ENCODE peak calls at places on chromosomes 6 and 20, in nine cellular contexts. One of them, this sample, is unnamed.
A peak's percentile ranks its signal among the peaks of the same experiment; 100 is the strongest.

GRCh38 chr6:12266571-12266970 is 23.6 kb upstream of the EDN1 start:
- DNase-seq in cardiac muscle cell: no peak
- DNase-seq in prostate gland: no peak
- DNase-seq in lower lobe of right lung: no peak
- DNase-seq in CD8-positive, alpha-beta memory T cell: no peak
- DNase-seq in fibroblast of lung: peak; percentile 12
- DNase-seq in K562: no peak
- DNase-seq in Karpas-422: no peak
- DNase-seq in heart right ventricle: no peak
- DNase-seq in this sample: no peak

GRCh38 chr6:15246217-15247211 is 645 bp downstream of the JARID2 start:
- DNase-seq in cardiac muscle cell: no peak
- DNase-seq in prostate gland: no peak
- DNase-seq in lower lobe of right lung: no peak
- DNase-seq in CD8-positive, alpha-beta memory T cell: peak; percentile 67
- DNase-seq in fibroblast of lung: peak; percentile 42
- DNase-seq in K562: no peak
- DNase-seq in Karpas-422: peak; percentile 43
- DNase-seq in heart right ventricle: no peak
- DNase-seq in this sample: peak; percentile 59

GRCh38 chr6:69825904-69826303 is 29.1 kb upstream of the LMBRD1 start:
- DNase-seq in cardiac muscle cell: no peak
- DNase-seq in prostate gland: no peak
- DNase-seq in lower lobe of right lung: no peak
- DNase-seq in CD8-positive, alpha-beta memory T cell: no peak
- DNase-seq in fibroblast of lung: peak; percentile 69
- DNase-seq in K562: no peak
- DNase-seq in Karpas-422: no peak
- DNase-seq in heart right ventricle: no peak
- DNase-seq in this sample: no peak

GRCh38 chr20:62770111-62770910 is 26.0 kb upstream of the MRGBP start:
- DNase-seq in cardiac muscle cell: no peak
- DNase-seq in prostate gland: no peak
- DNase-seq in lower lobe of right lung: peak; percentile 44
- DNase-seq in CD8-positive, alpha-beta memory T cell: no peak
- DNase-seq in fibroblast of lung: no peak
- DNase-seq in K562: no peak
- DNase-seq in Karpas-422: no peak
- DNase-seq in heart right ventricle: no peak
- DNase-seq in this sample: no peak

GRCh38 chr6:166307981-166308768 is at the start of gene PRR18:
- DNase-seq in cardiac muscle cell: peak; percentile 38
- DNase-seq in prostate gland: no peak
- DNase-seq in lower lobe of right lung: no peak
- DNase-seq in CD8-positive, alpha-beta memory T cell: no peak
- DNase-seq in fibroblast of lung: no peak
- DNase-seq in K562: no peak
- DNase-seq in Karpas-422: no peak
- DNase-seq in heart right ventricle: no peak
- DNase-seq in this sample: no peak

GRCh38 chr20:13922241-13922640 is 68.2 kb downstream of the SEL1L2 start:
- DNase-seq in cardiac muscle cell: no peak
- DNase-seq in prostate gland: no peak
- DNase-seq in lower lobe of right lung: no peak
- DNase-seq in CD8-positive, alpha-beta memory T cell: no peak
- DNase-seq in fibroblast of lung: no peak
- DNase-seq in K562: no peak
- DNase-seq in Karpas-422: no peak
- DNase-seq in heart right ventricle: no peak
- DNase-seq in this sample: no peak

GRCh38 chr20:36575066-36575743 is 1.8 kb downstream of the TGIF2 start:
- DNase-seq in cardiac muscle cell: peak; percentile 86
- DNase-seq in prostate gland: peak; percentile 75
- DNase-seq in lower lobe of right lung: peak; percentile 59
- DNase-seq in CD8-positive, alpha-beta memory T cell: peak; percentile 17
- DNase-seq in fibroblast of lung: peak; percentile 45
- DNase-seq in K562: peak; percentile 57
- DNase-seq in Karpas-422: peak; percentile 75
- DNase-seq in heart right ventricle: peak; percentile 52
- DNase-seq in this sample: peak; percentile 81

GRCh38 chr20:24823989-24824693 is 124.9 kb upstream of the CST7 start:
- DNase-seq in cardiac muscle cell: no peak
- DNase-seq in prostate gland: no peak
- DNase-seq in lower lobe of right lung: no peak
- DNase-seq in CD8-positive, alpha-beta memory T cell: no peak
- DNase-seq in fibroblast of lung: no peak
- DNase-seq in K562: no peak
- DNase-seq in Karpas-422: no peak
- DNase-seq in heart right ventricle: no peak
- DNase-seq in this sample: no peak

GRCh38 chr6:109579361-109579760 is 96.3 kb upstream of the ZBTB24 start:
- DNase-seq in cardiac muscle cell: no peak
- DNase-seq in prostate gland: no peak
- DNase-seq in lower lobe of right lung: no peak
- DNase-seq in CD8-positive, alpha-beta memory T cell: no peak
- DNase-seq in fibroblast of lung: no peak
- DNase-seq in K562: no peak
- DNase-seq in Karpas-422: no peak
- DNase-seq in heart right ventricle: no peak
- DNase-seq in this sample: no peak

GRCh38 chr20:4059631-4060030 is 44.3 kb upstream of the RNF24 start:
- DNase-seq in cardiac muscle cell: no peak
- DNase-seq in prostate gland: peak; percentile 39
- DNase-seq in lower lobe of right lung: no peak
- DNase-seq in CD8-positive, alpha-beta memory T cell: no peak
- DNase-seq in fibroblast of lung: no peak
- DNase-seq in K562: no peak
- DNase-seq in Karpas-422: no peak
- DNase-seq in heart right ventricle: no peak
- DNase-seq in this sample: no peak

GRCh38 chr20:5039255-5039657 is 37.9 kb upstream of the SLC23A2 start:
- DNase-seq in cardiac muscle cell: no peak
- DNase-seq in prostate gland: no peak
- DNase-seq in lower lobe of right lung: no peak
- DNase-seq in CD8-positive, alpha-beta memory T cell: no peak
- DNase-seq in fibroblast of lung: no peak
- DNase-seq in K562: no peak
- DNase-seq in Karpas-422: no peak
- DNase-seq in heart right ventricle: no peak
- DNase-seq in this sample: no peak

GRCh38 chr6:6740595-6740994 is 152.1 kb downstream of the LY86 start:
- DNase-seq in cardiac muscle cell: no peak
- DNase-seq in prostate gland: no peak
- DNase-seq in lower lobe of right lung: no peak
- DNase-seq in CD8-positive, alpha-beta memory T cell: no peak
- DNase-seq in fibroblast of lung: no peak
- DNase-seq in K562: no peak
- DNase-seq in Karpas-422: no peak
- DNase-seq in heart right ventricle: no peak
- DNase-seq in this sample: no peak

GRCh38 chr6:4313044-4313686 is 177.8 kb upstream of the ECI2 start:
- DNase-seq in cardiac muscle cell: peak; percentile 19
- DNase-seq in prostate gland: no peak
- DNase-seq in lower lobe of right lung: no peak
- DNase-seq in CD8-positive, alpha-beta memory T cell: no peak
- DNase-seq in fibroblast of lung: peak; percentile 88
- DNase-seq in K562: no peak
- DNase-seq in Karpas-422: no peak
- DNase-seq in heart right ventricle: peak; percentile 36
- DNase-seq in this sample: no peak

GRCh38 chr6:88142299-88142668 is 23.9 kb downstream of the CNR1 start:
- DNase-seq in cardiac muscle cell: no peak
- DNase-seq in prostate gland: no peak
- DNase-seq in lower lobe of right lung: no peak
- DNase-seq in CD8-positive, alpha-beta memory T cell: no peak
- DNase-seq in fibroblast of lung: no peak
- DNase-seq in K562: no peak
- DNase-seq in Karpas-422: no peak
- DNase-seq in heart right ventricle: no peak
- DNase-seq in this sample: no peak

GRCh38 chr6:88144637-88145297 is 21.4 kb downstream of the CNR1 start:
- DNase-seq in cardiac muscle cell: no peak
- DNase-seq in prostate gland: no peak
- DNase-seq in lower lobe of right lung: no peak
- DNase-seq in CD8-positive, alpha-beta memory T cell: no peak
- DNase-seq in fibroblast of lung: no peak
- DNase-seq in K562: no peak
- DNase-seq in Karpas-422: no peak
- DNase-seq in heart right ventricle: no peak
- DNase-seq in this sample: no peak

GRCh38 chr6:88143768-88144167 is 22.4 kb downstream of the CNR1 start:
- DNase-seq in cardiac muscle cell: no peak
- DNase-seq in prostate gland: no peak
- DNase-seq in lower lobe of right lung: no peak
- DNase-seq in CD8-positive, alpha-beta memory T cell: no peak
- DNase-seq in fibroblast of lung: no peak
- DNase-seq in K562: no peak
- DNase-seq in Karpas-422: no peak
- DNase-seq in heart right ventricle: no peak
- DNase-seq in this sample: no peak

GRCh38 chr6:88145298-88145963 is 20.7 kb downstream of the CNR1 start:
- DNase-seq in cardiac muscle cell: no peak
- DNase-seq in prostate gland: no peak
- DNase-seq in lower lobe of right lung: no peak
- DNase-seq in CD8-positive, alpha-beta memory T cell: no peak
- DNase-seq in fibroblast of lung: no peak
- DNase-seq in K562: no peak
- DNase-seq in Karpas-422: no peak
- DNase-seq in heart right ventricle: no peak
- DNase-seq in this sample: no peak

GRCh38 chr6:88141641-88142298 is 24.4 kb downstream of the CNR1 start:
- DNase-seq in cardiac muscle cell: no peak
- DNase-seq in prostate gland: no peak
- DNase-seq in lower lobe of right lung: no peak
- DNase-seq in CD8-positive, alpha-beta memory T cell: no peak
- DNase-seq in fibroblast of lung: no peak
- DNase-seq in K562: no peak
- DNase-seq in Karpas-422: peak; percentile 84
- DNase-seq in heart right ventricle: no peak
- DNase-seq in this sample: no peak
- H3K4me1 ChIP-seq in cardiac muscle cell: no peaks in the 10 kb centered on the region
- H3K4me1 ChIP-seq in prostate gland: no peaks in the 10 kb centered on the region
- H3K4me1 ChIP-seq in lower lobe of right lung: peaks cover 6% of the 10 kb centered on the region
- H3K4me1 ChIP-seq in CD8-positive, alpha-beta memory T cell: no peaks in the 10 kb centered on the region
- H3K4me1 ChIP-seq in fibroblast of lung: no peaks in the 10 kb centered on the region
- H3K4me1 ChIP-seq in K562: no peaks in the 10 kb centered on the region
- H3K4me1 ChIP-seq in Karpas-422: peaks cover 21% of the 10 kb centered on the region
- H3K4me1 ChIP-seq in heart right ventricle: no peaks in the 10 kb centered on the region
- H3K4me1 ChIP-seq in this sample: no peaks in the 10 kb centered on the region

DNA sequence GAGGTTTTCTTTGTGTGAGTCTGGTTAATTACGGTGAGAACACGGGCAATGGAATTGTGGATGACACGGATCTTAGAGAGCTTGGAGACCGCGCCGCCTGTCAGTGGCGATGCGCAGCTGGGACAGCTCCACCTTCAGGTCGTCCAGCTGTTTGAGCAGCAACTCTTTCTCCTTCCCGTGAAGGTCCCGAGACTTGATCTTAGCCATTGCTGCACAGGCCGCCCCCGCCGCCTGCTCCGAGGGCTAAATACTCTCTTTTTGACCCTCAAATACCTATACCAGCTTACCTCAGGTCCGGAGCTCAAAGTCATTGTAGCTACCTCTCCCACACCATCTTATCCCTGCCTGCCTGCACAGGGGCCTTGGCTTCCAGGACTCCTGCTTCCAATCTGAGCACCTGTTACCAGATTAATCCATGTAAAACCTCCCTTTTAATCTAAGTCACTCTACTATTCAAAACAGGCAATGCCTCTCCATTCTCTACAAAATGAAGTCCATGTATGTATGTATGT is 100.2 kb downstream of the PREP start:
- DNase-seq in cardiac muscle cell: no peak
- DNase-seq in prostate gland: no peak
- DNase-seq in lower lobe of right lung: no peak
- DNase-seq in CD8-positive, alpha-beta memory T cell: no peak
- DNase-seq in fibroblast of lung: no peak
- DNase-seq in K562: no peak
- DNase-seq in Karpas-422: no peak
- DNase-seq in heart right ventricle: no peak
- DNase-seq in this sample: no peak
- H3K4me1 ChIP-seq in cardiac muscle cell: peaks cover 25% of the 10 kb centered on the region
- H3K4me1 ChIP-seq in prostate gland: peaks cover 4% of the 10 kb centered on the region
- H3K4me1 ChIP-seq in lower lobe of right lung: no peaks in the 10 kb centered on the region
- H3K4me1 ChIP-seq in CD8-positive, alpha-beta memory T cell: no peaks in the 10 kb centered on the region
- H3K4me1 ChIP-seq in fibroblast of lung: no peaks in the 10 kb centered on the region
- H3K4me1 ChIP-seq in K562: no peaks in the 10 kb centered on the region
- H3K4me1 ChIP-seq in Karpas-422: peaks cover 18% of the 10 kb centered on the region
- H3K4me1 ChIP-seq in heart right ventricle: peaks cover 7% of the 10 kb centered on the region
- H3K4me1 ChIP-seq in this sample: peaks cover 13% of the 10 kb centered on the region

GRCh38 chr6:13662651-13663334 is 47.7 kb downstream of the NOL7 start:
- DNase-seq in cardiac muscle cell: no peak
- DNase-seq in prostate gland: no peak
- DNase-seq in lower lobe of right lung: no peak
- DNase-seq in CD8-positive, alpha-beta memory T cell: no peak
- DNase-seq in fibroblast of lung: no peak
- DNase-seq in K562: no peak
- DNase-seq in Karpas-422: no peak
- DNase-seq in heart right ventricle: no peak
- DNase-seq in this sample: no peak
- H3K4me1 ChIP-seq in cardiac muscle cell: peaks cover 7% of the 10 kb centered on the region
- H3K4me1 ChIP-seq in prostate gland: no peaks in the 10 kb centered on the region
- H3K4me1 ChIP-seq in lower lobe of right lung: peaks cover 18% of the 10 kb centered on the region
- H3K4me1 ChIP-seq in CD8-positive, alpha-beta memory T cell: peaks cover 48% of the 10 kb centered on the region
- H3K4me1 ChIP-seq in fibroblast of lung: peaks cover 2% of the 10 kb centered on the region
- H3K4me1 ChIP-seq in K562: peaks cover 56% of the 10 kb centered on the region
- H3K4me1 ChIP-seq in Karpas-422: peaks cover 14% of the 10 kb centered on the region
- H3K4me1 ChIP-seq in heart right ventricle: peaks cover 17% of the 10 kb centered on the region
- H3K4me1 ChIP-seq in this sample: peaks cover 11% of the 10 kb centered on the region

DNA sequence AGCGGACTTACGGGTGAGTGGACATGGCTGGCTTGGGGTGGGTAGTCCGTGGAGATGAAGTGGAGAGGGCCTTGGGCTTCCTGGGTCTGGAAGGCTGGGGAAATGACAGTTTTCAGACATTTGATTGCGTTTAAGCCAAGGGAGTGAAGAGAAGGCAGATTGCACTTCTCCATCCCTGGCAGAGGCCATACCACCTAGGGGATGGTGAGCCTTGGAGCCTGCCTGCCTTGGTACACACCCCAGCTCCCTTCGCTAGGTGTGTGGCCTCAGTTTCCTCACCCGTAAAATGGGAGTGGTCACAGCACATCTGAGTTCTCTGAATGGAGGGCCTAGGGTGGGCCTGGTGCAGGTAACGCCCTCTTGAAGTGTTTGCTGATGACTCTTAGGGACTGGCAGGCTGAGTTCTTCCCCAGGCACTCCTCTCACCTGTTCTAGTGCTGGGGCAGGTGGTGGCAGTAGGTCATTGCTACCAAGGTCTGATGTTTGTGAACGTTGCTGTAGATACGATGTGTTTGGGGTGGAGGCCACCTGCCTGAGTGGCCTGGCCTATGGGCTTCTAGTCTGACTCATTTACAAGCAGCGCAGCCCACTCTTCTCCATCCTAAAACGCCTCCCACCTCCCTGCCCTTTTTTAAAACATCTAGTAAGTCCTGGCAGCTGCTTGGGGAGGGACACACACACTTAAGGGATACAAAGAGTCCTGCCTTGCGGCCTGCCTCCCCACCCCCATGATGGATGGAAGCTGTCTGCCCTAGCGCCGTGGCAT is 2.3 kb downstream of the RBM38 start:
- DNase-seq in cardiac muscle cell: no peak
- DNase-seq in prostate gland: no peak
- DNase-seq in lower lobe of right lung: peak; percentile 25
- DNase-seq in CD8-positive, alpha-beta memory T cell: peak; percentile 8
- DNase-seq in fibroblast of lung: no peak
- DNase-seq in K562: no peak
- DNase-seq in Karpas-422: peak; percentile 65
- DNase-seq in heart right ventricle: no peak
- DNase-seq in this sample: no peak
- H3K4me1 ChIP-seq in cardiac muscle cell: peaks cover 60% of the 10 kb centered on the region
- H3K4me1 ChIP-seq in prostate gland: peaks cover 5% of the 10 kb centered on the region
- H3K4me1 ChIP-seq in lower lobe of right lung: peaks cover 76% of the 10 kb centered on the region
- H3K4me1 ChIP-seq in CD8-positive, alpha-beta memory T cell: peaks cover 69% of the 10 kb centered on the region
- H3K4me1 ChIP-seq in fibroblast of lung: peaks cover 3% of the 10 kb centered on the region
- H3K4me1 ChIP-seq in K562: peaks cover 34% of the 10 kb centered on the region
- H3K4me1 ChIP-seq in Karpas-422: peaks cover 82% of the 10 kb centered on the region
- H3K4me1 ChIP-seq in heart right ventricle: peaks cover 68% of the 10 kb centered on the region
- H3K4me1 ChIP-seq in this sample: peaks cover 18% of the 10 kb centered on the region

This sample was measured in HAP-1.